ENCODE peak calls at places on chromosomes 4 and X, in ten cellular contexts. W, K, M, Q, B, A, F, Z, G and P are unnamed samples.

GRCh38 chrX:129403974-129404669 is 119.2 kb downstream of the SMARCA1 start:
- DNase-seq in M (no peak), K (no peak), Q (no peak), F (no peak), G (no peak), W (no peak), B (peak), A (no peak), Z (no peak), P (no peak)

GRCh38 chr4:51958199-51958968 is 61.8 kb downstream of the LRRC66 start:
- DNase-seq in A (no peak), W (no peak), Q (no peak), M (no peak), B (no peak), K (no peak), F (no peak), G (no peak), Z (no peak), P (no peak)

GRCh38 chrX:74458738-74459137 is 37.4 kb downstream of the SLC16A2 start:
- DNase-seq in K (peak), F (no peak), W (peak), B (peak), Z (no peak), Q (no peak), A (no peak), G (no peak), M (peak), P (no peak)

GRCh38 chr4:17515724-17516407 is 901 bp downstream of the CLRN2 start:
- DNase-seq in M (no peak), F (no peak), Q (no peak), A (no peak), G (no peak), K (no peak), W (no peak), Z (no peak), B (no peak), P (no peak)

GRCh38 chr4:132642196-132642817 is 506.8 kb upstream of the PCDH10 start:
- DNase-seq in A (no peak), M (peak), F (peak), G (peak), Q (no peak), K (peak), B (peak), Z (no peak), W (peak), P (peak)

GRCh38 chr4:99379571-99379970 is 27.0 kb upstream of the ADH1C start:
- DNase-seq in Z (no peak), A (no peak), M (peak), G (no peak), K (peak), F (no peak), W (no peak), Q (no peak), B (no peak), P (no peak)

GRCh38 chrX:129875669-129876068 is 30.3 kb upstream of the UTP14A start:
- DNase-seq in G (no peak), Z (no peak), F (no peak), A (no peak), B (peak), Q (no peak), W (peak), M (peak), K (peak), P (no peak)

GRCh38 chrX:152637649-152638442 is at the start of gene GABRQ:
- DNase-seq in K (peak), B (peak), F (peak), W (no peak), Q (peak), G (no peak), A (no peak), Z (peak), M (peak), P (no peak)

GRCh38 chrX:104972737-104973136 is 247.8 kb downstream of the TEX13A start:
- DNase-seq in F (no peak), B (no peak), W (peak), Z (no peak), Q (no peak), K (no peak), A (no peak), M (no peak), G (no peak), P (no peak)

GRCh38 chr4:102094474-102094873 is 250.8 kb downstream of the SLC39A8 start:
- DNase-seq in Z (no peak), F (no peak), Q (no peak), B (no peak), K (no peak), M (no peak), W (no peak), G (no peak), A (no peak), P (no peak)

GRCh38 chrX:130393451-130394074 is 8.1 kb upstream of the GPR119 start:
- DNase-seq in Q (no peak), K (peak), M (peak), A (no peak), W (peak), B (peak), Z (peak), G (peak), F (peak), P (no peak)

GRCh38 chr4:151921811-151922210 is 161.0 kb upstream of the GATB start:
- DNase-seq in M (no peak), F (no peak), Z (no peak), K (peak), A (no peak), Q (no peak), B (peak), G (no peak), W (peak), P (no peak)

GRCh38 chr4:185369729-185370128 is 26.0 kb downstream of the LRP2BP start:
- DNase-seq in Q (no peak), G (no peak), A (no peak), Z (no peak), K (no peak), F (no peak), M (peak), W (no peak), B (no peak), P (no peak)

GRCh38 chr4:80875642-80876041 is 154.9 kb upstream of the BMP3 start:
- DNase-seq in B (no peak), K (no peak), M (no peak), Q (no peak), Z (no peak), A (no peak), G (peak), F (no peak), W (no peak), P (peak)

GRCh38 chr4:28654618-28655017 is 1794.0 kb downstream of the STIM2 start:
- DNase-seq in Q (no peak), K (no peak), A (no peak), B (no peak), Z (no peak), W (peak), F (no peak), M (no peak), G (no peak), P (no peak)

GRCh38 chr4:145904413-145905177 is 34.0 kb downstream of the ZNF827 start:
- DNase-seq in G (no peak), A (no peak), Q (no peak), Z (no peak), F (no peak), B (no peak), M (no peak), K (no peak), W (peak), P (no peak)

GRCh38 chr4:30181918-30182317 is 538.3 kb upstream of the PCDH7 start:
- DNase-seq in F (no peak), Q (no peak), A (no peak), M (no peak), B (peak), K (no peak), G (no peak), W (no peak), Z (no peak), P (no peak)

GRCh38 chr4:30181512-30181911 is 538.7 kb upstream of the PCDH7 start:
- DNase-seq in Z (no peak), B (no peak), M (no peak), A (no peak), Q (no peak), F (no peak), G (no peak), W (no peak), K (no peak), P (no peak)

DNA sequence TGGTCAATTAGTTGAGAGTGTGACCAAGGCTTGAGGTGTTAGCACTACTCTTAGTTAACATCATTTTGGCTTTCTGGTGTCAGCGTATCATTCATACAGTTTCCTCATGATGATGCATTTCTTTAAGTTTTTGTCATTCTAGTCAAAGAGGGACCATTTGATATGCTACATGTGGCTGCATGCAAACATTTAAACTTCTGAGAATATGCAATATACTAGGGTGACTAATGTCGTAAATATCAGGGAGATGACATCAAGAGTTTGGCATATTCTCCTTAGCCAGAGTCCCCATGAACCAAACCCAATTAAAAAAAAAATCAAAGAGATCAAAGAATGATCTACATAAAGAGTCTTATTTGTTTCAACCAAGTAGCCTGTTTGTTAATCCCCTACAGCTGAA is 537.4 kb upstream of the PCDH7 start:
- DNase-seq in F (no peak), Q (no peak), A (no peak), K (no peak), Z (no peak), M (no peak), G (no peak), W (peak), B (no peak), P (no peak)
- TF ChIP-seq CTCF in F (no peak), Q (no peak), A (no peak), K (no peak), Z (no peak), M (no peak), G (no peak), W (no peak), B (no peak), P (no peak)

GRCh38 chrX:318739-319578 is at the start of gene GTPBP6:
- DNase-seq in Z (peak), M (peak), A (peak), G (peak), F (peak), B (peak), K (peak), W (peak), Q (peak), P (peak)

GRCh38 chrX:320126-320783 is 1.7 kb upstream of the GTPBP6 start:
- DNase-seq in Z (no peak), K (no peak), F (peak), G (no peak), B (no peak), M (no peak), Q (peak), A (no peak), W (peak), P (no peak)

GRCh38 chrX:327660-328126 is 9.1 kb upstream of the GTPBP6 start:
- DNase-seq in Q (peak), G (no peak), F (no peak), A (no peak), K (no peak), M (no peak), W (no peak), Z (no peak), B (no peak), P (no peak)

GRCh38 chrX:319579-320125 is 1.1 kb upstream of the GTPBP6 start:
- DNase-seq in W (no peak), Q (peak), M (no peak), K (no peak), F (peak), Z (no peak), A (no peak), B (no peak), G (no peak), P (no peak)

GRCh38 chrX:323721-324628 is 5.4 kb upstream of the GTPBP6 start:
- DNase-seq in K (peak), Z (peak), A (no peak), B (peak), F (peak), M (peak), Q (peak), W (peak), G (no peak), P (no peak)
- TF ChIP-seq CTCF in K (peak), Z (no peak), A (no peak), B (no peak), F (no peak), M (no peak), Q (no peak), W (no peak), G (no peak), P (no peak)

GRCh38 chr4:71272976-71273375 is 65.8 kb upstream of the SLC4A4 start:
- DNase-seq in G (no peak), A (no peak), M (no peak), Q (no peak), B (no peak), K (no peak), Z (no peak), W (peak), F (no peak), P (no peak)

GRCh38 chr4:71267244-71267643 is 71.6 kb upstream of the SLC4A4 start:
- DNase-seq in F (no peak), G (no peak), W (no peak), Q (no peak), K (no peak), M (no peak), A (no peak), Z (no peak), B (peak), P (no peak)

GRCh38 chr4:71269241-71269640 is 69.6 kb upstream of the SLC4A4 start:
- DNase-seq in K (no peak), B (peak), Q (no peak), F (no peak), Z (no peak), M (no peak), W (no peak), A (no peak), G (no peak), P (no peak)

GRCh38 chr4:71268156-71268555 is 70.7 kb upstream of the SLC4A4 start:
- DNase-seq in A (no peak), F (no peak), M (no peak), W (peak), B (peak), K (no peak), Z (no peak), G (no peak), Q (no peak), P (no peak)

DNA sequence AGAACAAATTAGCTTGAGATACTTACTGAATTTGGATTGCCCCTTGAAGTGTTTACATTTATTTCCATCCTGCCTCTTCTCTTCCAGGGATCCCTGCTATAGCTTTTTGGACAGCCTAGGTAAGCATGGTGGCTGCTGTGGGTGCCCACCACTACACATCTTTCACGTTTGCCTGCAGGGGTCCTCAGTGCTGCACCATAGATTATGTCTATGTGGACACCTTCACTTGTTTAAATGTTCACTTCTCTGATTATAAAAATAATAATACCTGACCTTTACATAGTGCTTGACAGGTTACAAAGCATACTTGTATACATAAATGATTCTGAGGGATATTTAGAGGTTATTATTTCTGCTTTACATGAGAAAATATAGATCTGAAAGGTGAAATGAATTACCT is 67.9 kb upstream of the SLC4A4 start:
- DNase-seq in A (peak), F (peak), M (peak), B (no peak), K (peak), Q (no peak), Z (peak), W (peak), G (no peak), P (no peak)
- TF ChIP-seq CTCF in A (peak), F (peak), M (peak), B (peak), K (peak), Q (peak), Z (peak), W (peak), G (peak), P (peak)

GRCh38 chrX:68018248-68019203 is 414.8 kb downstream of the OPHN1 start:
- DNase-seq in M (peak), W (peak), A (no peak), Z (no peak), Q (no peak), G (no peak), K (peak), B (no peak), F (peak), P (no peak)
- TF ChIP-seq CTCF in M (peak), W (peak), A (no peak), Z (no peak), Q (peak), G (no peak), K (peak), B (peak), F (peak), P (no peak)

DNA sequence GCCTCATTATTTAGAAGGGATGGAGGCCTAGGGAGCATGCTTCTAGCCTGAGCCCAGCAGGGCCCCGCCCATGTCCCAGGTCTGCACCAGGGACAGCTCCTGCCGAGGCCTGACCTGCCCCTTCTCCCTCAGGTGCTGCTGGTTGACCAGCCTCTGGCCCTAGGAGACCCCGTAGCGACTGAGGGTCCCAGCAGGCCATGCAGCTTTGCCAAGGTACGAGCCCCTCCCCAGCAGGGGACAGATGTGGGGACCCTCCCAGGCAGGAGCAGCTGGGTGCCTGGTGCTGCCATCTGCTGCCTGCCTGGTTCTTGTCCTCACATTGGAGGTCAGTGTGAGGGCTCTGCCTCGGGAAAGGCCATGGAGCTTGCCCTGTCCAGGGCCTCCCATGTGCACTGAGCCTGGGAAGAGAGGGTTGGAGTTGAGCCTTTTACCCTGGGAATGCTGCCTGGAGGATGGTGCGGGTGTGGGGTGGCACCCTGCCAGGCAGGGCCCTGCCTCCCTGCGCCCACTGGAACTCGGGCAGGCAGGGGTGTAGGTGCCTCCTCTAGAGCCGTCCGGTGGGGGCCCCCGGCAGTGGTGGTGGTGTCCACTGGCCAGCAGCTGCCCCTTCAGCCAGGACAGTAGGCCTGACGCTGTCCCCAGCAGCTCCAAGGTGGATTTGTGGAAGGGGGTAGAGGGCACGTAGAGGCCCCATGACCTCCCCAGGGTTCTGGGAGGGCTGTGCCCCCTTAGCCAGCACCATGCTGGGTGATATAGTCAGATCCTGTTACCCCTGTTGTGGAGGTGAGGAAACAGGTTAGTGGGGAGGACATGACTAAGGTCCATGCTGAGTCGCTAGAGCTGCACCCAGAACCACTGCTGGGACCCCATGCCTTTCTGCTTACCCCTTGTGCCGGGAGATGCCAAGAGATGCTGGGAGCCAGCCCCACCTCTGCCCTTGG is 2.2 kb upstream of the MSANTD1 start:
- DNase-seq in F (no peak), Z (no peak), G (no peak), M (no peak), K (no peak), A (no peak), W (no peak), B (no peak), Q (no peak), P (no peak)
- TF ChIP-seq CTCF in F (no peak), Z (no peak), G (no peak), M (no peak), K (no peak), A (no peak), W (peak), B (no peak), Q (no peak), P (no peak)

GRCh38 chrX:30060718-30061117 is 154.6 kb upstream of the MAGEB2 start:
- DNase-seq in Q (no peak), A (no peak), G (no peak), F (no peak), B (no peak), W (peak), Z (no peak), M (peak), K (peak), P (no peak)
- TF ChIP-seq CTCF in Q (peak), A (no peak), G (peak), F (no peak), B (peak), W (peak), Z (no peak), M (peak), K (peak), P (no peak)